ENCODE peak calls at places on chromosome 2, in six cellular contexts. L is mammary epithelial cell, J is MM.1S, V is brain microvascular endothelial cell, B is AG09309, E is adrenal gland. Y is an unnamed sample.

GRCh38 chr2:153059338-153060052 is 341.1 kb downstream of the ARL6IP6 start:
- DNase-seq in V (no peak), E (no peak), B (no peak), J (peak; percentile 84), L (peak; percentile 90), Y (peak; percentile 7)

GRCh38 chr2:219001577-219002394 is 8.6 kb upstream of the CRYBA2 start:
- DNase-seq in V (no peak), E (peak; percentile 75), L (peak; percentile 72), B (no peak), J (peak; percentile 52), Y (no peak)

GRCh38 chr2:174586418-174586817 is 11.2 kb downstream of the WIPF1 start:
- DNase-seq in J (no peak), E (no peak), L (no peak), V (no peak), B (no peak), Y (no peak)

GRCh38 chr2:241925277-241925676 is 55.7 kb downstream of the RTP5 start:
- DNase-seq in L (no peak), E (no peak), B (no peak), V (no peak), J (no peak), Y (no peak)

GRCh38 chr2:38097611-38098350 is 21.8 kb upstream of the CYP1B1 start:
- DNase-seq in V (no peak), L (peak; percentile 31), B (no peak), J (no peak), E (no peak), Y (no peak)

GRCh38 chr2:37456479-37456878 is 112.0 kb downstream of the QPCT start:
- DNase-seq in J (no peak), V (no peak), B (no peak), L (no peak), E (no peak), Y (no peak)

GRCh38 chr2:29325544-29325943 is 210.3 kb downstream of the CLIP4 start:
- DNase-seq in E (no peak), V (no peak), J (no peak), L (peak; percentile 47), B (no peak), Y (no peak)

GRCh38 chr2:15560988-15561573 is at the start of gene NBAS:
- DNase-seq in B (peak; percentile 33), J (peak; percentile 82), L (peak; percentile 81), V (peak; percentile 92), E (peak; percentile 86), Y (peak; percentile 61)

GRCh38 chr2:226800941-226801784 is 1.5 kb upstream of the IRS1 start:
- DNase-seq in E (peak; percentile 90), J (peak; percentile 89), B (no peak), L (no peak), V (peak; percentile 75), Y (no peak)

GRCh38 chr2:179898873-179899272 is 37.5 kb upstream of the ZNF385B start:
- DNase-seq in V (peak; percentile 39), B (no peak), J (peak; percentile 78), E (no peak), L (peak; percentile 26), Y (no peak)

GRCh38 chr2:40255118-40255517 is 196.8 kb downstream of the SLC8A1 start:
- DNase-seq in V (no peak), J (no peak), L (no peak), B (no peak), E (no peak), Y (no peak)

GRCh38 chr2:156005999-156006712 is 326.4 kb downstream of the NR4A2 start:
- DNase-seq in L (peak; percentile 29), J (no peak), E (no peak), V (peak; percentile 1), B (no peak), Y (no peak)

GRCh38 chr2:128317186-128317897 is 1.3 kb downstream of the HS6ST1 start:
- DNase-seq in V (no peak), E (peak; percentile 31), B (no peak), L (peak; percentile 31), J (peak; percentile 73), Y (no peak)

GRCh38 chr2:70103531-70104061 is 16.3 kb downstream of the PCBP1 start:
- DNase-seq in B (no peak), L (no peak), J (peak; percentile 12), E (no peak), V (no peak), Y (no peak)

GRCh38 chr2:17573085-17573805 is 32.7 kb downstream of the VSNL1 start:
- DNase-seq in B (no peak), L (peak; percentile 68), E (no peak), J (no peak), V (no peak), Y (no peak)

GRCh38 chr2:235728401-235729181 is 234.7 kb downstream of the AGAP1 start:
- DNase-seq in B (no peak), E (no peak), J (no peak), L (no peak), V (no peak), Y (no peak)

GRCh38 chr2:38074775-38075435 is 1.0 kb downstream of the CYP1B1 start:
- DNase-seq in J (no peak), E (peak; percentile 24), V (no peak), B (no peak), L (no peak), Y (no peak)

GRCh38 chr2:49154140-49154539 is at the start of gene FSHR:
- DNase-seq in E (no peak), L (no peak), V (no peak), J (no peak), B (no peak), Y (no peak)

GRCh38 chr2:226869371-226869770 is 33.5 kb downstream of the RHBDD1 start:
- DNase-seq in J (no peak), E (no peak), L (no peak), B (peak; percentile 46), V (no peak), Y (no peak)

GRCh38 chr2:170969030-170969429 is 40.0 kb downstream of the GORASP2 start:
- DNase-seq in V (no peak), L (no peak), E (no peak), B (no peak), J (peak; percentile 0), Y (no peak)

GRCh38 chr2:16525265-16525887 is 140.3 kb downstream of the CYRIA start:
- DNase-seq in B (no peak), E (no peak), L (peak; percentile 10), V (no peak), J (peak; percentile 7), Y (no peak)

GRCh38 chr2:237307495-237307894 is 106.5 kb downstream of the COL6A3 start:
- DNase-seq in E (no peak), L (no peak), V (no peak), B (no peak), J (no peak), Y (no peak)

GRCh38 chr2:237304763-237305514 is 109.0 kb downstream of the COL6A3 start:
- DNase-seq in L (peak; percentile 82), B (peak; percentile 90), J (no peak), V (peak; percentile 49), E (peak; percentile 68), Y (no peak)

GRCh38 chr2:237306083-237306786 is 107.7 kb downstream of the COL6A3 start:
- DNase-seq in V (peak; percentile 83), B (no peak), L (no peak), E (no peak), J (no peak), Y (no peak)

GRCh38 chr2:237306787-237307170 is 107.2 kb downstream of the COL6A3 start:
- DNase-seq in J (no peak), B (no peak), E (no peak), V (no peak), L (no peak), Y (no peak)

GRCh38 chr2:237305579-237305978 is 108.4 kb downstream of the COL6A3 start:
- DNase-seq in E (no peak), V (no peak), B (no peak), L (no peak), J (no peak), Y (no peak)
- H3K4me3 ChIP-seq in E (no peak overlapping the region), V (no peak overlapping the region), B (no peak overlapping the region), L (no peak overlapping the region), J (no peak overlapping the region), Y (no peak overlapping the region)

DNA sequence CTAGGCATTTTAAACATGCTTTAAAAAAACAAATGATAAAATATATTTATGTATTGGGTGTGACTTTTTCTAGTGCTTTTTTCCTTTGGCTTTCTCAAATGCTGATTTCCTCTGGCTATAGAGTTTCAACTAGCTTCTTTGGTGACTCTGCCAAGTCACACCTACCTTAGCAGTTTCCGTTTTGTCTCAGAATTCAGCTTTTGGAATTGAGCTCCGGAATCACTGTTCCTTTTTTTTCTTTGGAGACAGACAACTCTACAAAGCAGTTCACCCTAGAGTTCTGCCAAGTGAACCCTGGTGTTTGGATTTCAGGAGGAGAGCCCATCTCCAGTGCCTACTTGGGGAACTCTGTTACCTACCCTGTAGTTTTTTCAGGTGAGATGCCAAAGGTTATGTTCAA is 89.9 kb downstream of the UPP2 start:
- DNase-seq in E (no peak), J (no peak), L (no peak), V (no peak), B (no peak), Y (no peak)
- H3K4me3 ChIP-seq in E (no peak overlapping the region), J (peak overlapping the region; percentile 29), L (no peak overlapping the region), V (no peak overlapping the region), B (no peak overlapping the region), Y (no peak overlapping the region)

GRCh38 chr2:178273787-178274360 is 79.6 kb downstream of the OSBPL6 start:
- DNase-seq in L (no peak), E (no peak), V (no peak), J (no peak), B (no peak), Y (no peak)

GRCh38 chr2:178270338-178270737 is 76.0 kb downstream of the OSBPL6 start:
- DNase-seq in B (no peak), V (no peak), J (no peak), L (no peak), E (no peak), Y (no peak)

GRCh38 chr2:178269825-178270224 is 75.5 kb downstream of the OSBPL6 start:
- DNase-seq in V (no peak), J (no peak), B (no peak), E (no peak), L (no peak), Y (no peak)

GRCh38 chr2:178268435-178268834 is 74.1 kb downstream of the OSBPL6 start:
- DNase-seq in J (no peak), E (no peak), L (peak; percentile 39), V (no peak), B (no peak), Y (no peak)

DNA sequence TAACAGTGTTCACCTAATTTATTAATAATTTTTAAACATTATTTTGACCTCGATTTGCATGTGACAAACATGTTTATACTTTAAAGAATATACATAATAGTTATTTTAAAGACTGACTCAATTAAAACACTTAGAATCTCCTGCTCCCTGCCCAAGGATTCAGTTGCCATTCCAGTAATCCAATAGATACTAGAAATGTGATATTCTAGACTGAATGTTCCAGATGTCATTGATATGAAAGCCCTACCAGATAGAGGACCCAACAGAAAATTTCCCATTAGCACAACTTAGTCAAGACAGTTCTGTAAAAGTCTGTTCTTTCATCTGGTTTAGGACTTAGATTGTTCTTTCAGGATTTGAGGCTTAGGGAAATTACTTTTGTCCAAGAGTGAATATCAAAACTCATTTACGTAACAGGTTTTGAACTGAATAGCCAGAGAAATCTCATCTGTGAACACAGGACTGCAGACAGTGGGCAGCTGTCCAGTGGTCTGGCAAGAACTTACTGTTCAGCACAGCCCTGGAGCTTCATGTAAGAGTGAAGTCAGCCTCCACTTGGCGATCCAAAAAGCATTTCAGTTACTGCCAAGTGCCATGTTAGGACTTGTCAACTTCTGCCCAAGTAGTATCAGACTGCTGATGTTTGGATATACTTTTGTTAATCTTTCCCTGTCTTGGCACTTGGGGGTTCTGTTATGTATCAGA is 77.5 kb downstream of the OSBPL6 start:
- DNase-seq in B (peak; percentile 28), J (no peak), L (peak; percentile 84), E (no peak), V (no peak), Y (peak; percentile 91)
- H3K4me3 ChIP-seq in B (no peak overlapping the region), J (no peak overlapping the region), L (no peak overlapping the region), E (no peak overlapping the region), V (no peak overlapping the region), Y (no peak overlapping the region)

GRCh38 chr2:176976766-176977165 is 235.8 kb upstream of the HNRNPA3 start:
- DNase-seq in V (no peak), L (no peak), B (no peak), J (no peak), E (no peak), Y (no peak)
- H3K4me3 ChIP-seq in V (no peak overlapping the region), L (no peak overlapping the region), B (no peak overlapping the region), J (no peak overlapping the region), E (no peak overlapping the region), Y (no peak overlapping the region)

Y was measured in skeletal muscle cell.